ENCODE peak calls at places on chromosomes 1 and 21, in five cellular contexts. P, X, W, E and Q are unnamed samples. For H3K9me3, the result is how much of the 10 kb centered on the place peaks cover.

GRCh38 chr21:32316363-32317215 is 17.9 kb downstream of the MRAP start:
- DNase-seq in P (no peak), X (peak), W (no peak), E (no peak), Q (no peak)

GRCh38 chr1:70190180-70190579 is 15.2 kb downstream of the LRRC40 start:
- DNase-seq in P (no peak), X (no peak), W (no peak), E (no peak), Q (no peak)

GRCh38 chr21:17925900-17926299 is 106.7 kb upstream of the C21orf91 start:
- DNase-seq in P (peak), X (no peak), W (no peak), E (no peak), Q (peak)

GRCh38 chr1:48697066-48697707 is 79.5 kb downstream of the BEND5 start:
- DNase-seq in P (no peak), X (peak), W (peak), E (peak), Q (peak)

GRCh38 chr1:207224666-207225065 is 96.8 kb upstream of the CD55 start:
- DNase-seq in P (no peak), X (no peak), W (no peak), E (no peak), Q (no peak)

GRCh38 chr1:168843950-168844349 is 114.9 kb upstream of the DPT start:
- DNase-seq in P (no peak), X (no peak), W (no peak), E (no peak), Q (no peak)

GRCh38 chr1:34907487-34908090 is 21.9 kb downstream of the DLGAP3 start:
- DNase-seq in P (no peak), X (no peak), W (no peak), E (no peak), Q (no peak)

GRCh38 chr1:1001631-1002300 is 1.9 kb upstream of the HES4 start:
- DNase-seq in P (peak), X (peak), W (peak), E (peak), Q (peak)

GRCh38 chr1:24896176-24896575 is 33.9 kb downstream of the RUNX3 start:
- DNase-seq in P (no peak), X (peak), W (peak), E (no peak), Q (no peak)

GRCh38 chr1:156151093-156151688 is 2.2 kb upstream of the SEMA4A start:
- DNase-seq in P (peak), X (no peak), W (no peak), E (no peak), Q (no peak)

GRCh38 chr1:43256675-43257570 is 12.9 kb upstream of the TMEM125 start:
- DNase-seq in P (no peak), X (peak), W (peak), E (peak), Q (no peak)

GRCh38 chr21:39373634-39374033 is 24.7 kb upstream of the HMGN1 start:
- DNase-seq in P (peak), X (peak), W (no peak), E (no peak), Q (peak)

GRCh38 chr1:12619396-12620141 is 1.6 kb upstream of the DHRS3 start:
- DNase-seq in P (peak), X (peak), W (peak), E (peak), Q (peak)

GRCh38 chr1:2141025-2141424 is 53.5 kb downstream of the FAAP20 start:
- DNase-seq in P (no peak), X (no peak), W (no peak), E (no peak), Q (no peak)

GRCh38 chr1:67332653-67333529 is 25.2 kb downstream of the IL12RB2 start:
- DNase-seq in P (no peak), X (no peak), W (no peak), E (no peak), Q (no peak)

GRCh38 chr1:58814251-58815068 is 30.6 kb upstream of the JUN start:
- DNase-seq in P (peak), X (peak), W (peak), E (peak), Q (no peak)

GRCh38 chr1:55010887-55011217 is 12.1 kb downstream of the BSND start:
- DNase-seq in P (no peak), X (no peak), W (no peak), E (no peak), Q (no peak)

GRCh38 chr1:182339684-182340083 is 51.9 kb downstream of the GLUL start:
- DNase-seq in P (no peak), X (no peak), W (no peak), E (no peak), Q (peak)

GRCh38 chr21:38857152-38857825 is 51.6 kb downstream of the ETS2 start:
- DNase-seq in P (no peak), X (no peak), W (no peak), E (no peak), Q (no peak)

GRCh38 chr1:23593556-23594148 is 34.4 kb upstream of the ID3 start:
- DNase-seq in P (peak), X (no peak), W (no peak), E (peak), Q (no peak)

GRCh38 chr1:17233675-17234074 is 15.2 kb upstream of the PADI3 start:
- DNase-seq in P (peak), X (peak), W (peak), E (peak), Q (no peak)

GRCh38 chr1:156517746-156518145 is 17.2 kb upstream of the MEF2D start:
- DNase-seq in P (no peak), X (no peak), W (no peak), E (no peak), Q (no peak)

GRCh38 chr1:246219508-246220030 is 287.5 kb downstream of the SMYD3 start:
- DNase-seq in P (peak), X (no peak), W (no peak), E (no peak), Q (no peak)

GRCh38 chr1:109040627-109041613 is 982 bp downstream of the WDR47 start:
- DNase-seq in P (peak), X (no peak), W (peak), E (no peak), Q (peak)

GRCh38 chr21:22319435-22319834 is 1321.2 kb downstream of the NCAM2 start:
- DNase-seq in P (no peak), X (no peak), W (no peak), E (no peak), Q (no peak)
- H3K9me3 ChIP-seq in P (under half), X (under half), W (under half), E (under half), Q (under half)

DNA sequence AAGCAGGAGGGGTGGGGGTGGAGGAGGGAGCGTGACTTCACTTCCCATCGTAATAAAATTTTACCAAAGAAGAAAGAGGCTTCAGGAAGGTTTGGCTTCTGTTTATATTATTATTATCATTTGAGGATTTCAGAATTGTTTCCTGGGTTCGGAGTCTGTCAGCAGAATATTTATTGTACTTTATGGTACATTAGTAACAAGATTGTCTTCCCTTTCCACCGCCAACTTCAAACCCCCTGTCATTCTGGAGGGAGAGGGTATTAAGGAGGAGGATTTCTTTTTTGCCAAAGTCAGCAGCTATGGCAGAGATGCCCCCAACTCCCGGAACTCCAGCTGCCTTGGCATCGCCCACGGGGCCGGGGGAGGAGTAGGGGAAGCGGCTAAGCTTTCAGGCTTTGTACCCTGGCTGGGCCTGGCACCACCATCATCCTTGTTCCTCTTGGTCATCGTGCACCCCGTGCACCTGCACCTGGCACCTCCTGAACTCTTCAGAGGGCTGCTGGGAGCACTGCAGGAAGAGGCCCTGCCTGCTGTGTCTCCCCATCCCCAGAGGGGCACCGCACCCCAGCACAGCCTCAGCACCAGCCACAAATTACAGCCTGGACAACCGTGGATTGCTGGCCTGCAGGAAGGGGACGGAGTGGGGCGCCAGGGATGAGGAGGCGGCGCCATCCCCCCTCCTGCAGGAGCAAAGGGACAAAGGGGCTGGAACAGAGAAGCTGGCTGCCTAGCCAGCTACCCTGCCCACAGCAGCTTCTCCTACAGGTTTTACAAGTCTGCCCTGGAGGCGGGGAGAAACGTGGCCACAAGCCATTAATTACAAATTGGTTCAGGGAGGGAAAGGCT is 24.0 kb upstream of the PAX7 start:
- DNase-seq in P (no peak), X (no peak), W (no peak), E (no peak), Q (no peak)
- H3K4me3 ChIP-seq in P (no peak), X (no peak), W (no peak), E (no peak), Q (no peak)

DNA sequence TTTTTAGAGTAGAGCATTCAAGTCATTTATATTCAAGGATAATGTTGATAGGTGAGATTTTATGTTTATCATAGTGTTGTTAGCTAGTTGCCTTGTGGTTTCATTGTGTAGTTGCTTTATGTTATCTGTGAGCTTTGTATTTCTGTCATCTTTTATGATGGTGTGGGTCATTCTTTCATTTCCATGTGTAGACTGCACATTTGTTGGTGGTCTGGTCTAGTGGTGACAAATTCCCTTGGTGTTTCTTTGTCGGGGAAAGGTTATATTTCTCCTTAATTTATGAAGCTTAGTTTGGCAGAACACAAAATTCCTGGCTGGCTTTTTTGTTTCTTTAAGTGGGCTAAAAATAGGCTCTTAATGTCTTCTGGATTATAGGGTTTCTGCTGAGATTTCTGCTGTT is 347.2 kb upstream of the ADAMTS5 start:
- DNase-seq in P (peak), X (no peak), W (no peak), E (no peak), Q (no peak)
- H3K9me3 ChIP-seq in P (under half), X (under half), W (under half), E (under half), Q (under half)

DNA sequence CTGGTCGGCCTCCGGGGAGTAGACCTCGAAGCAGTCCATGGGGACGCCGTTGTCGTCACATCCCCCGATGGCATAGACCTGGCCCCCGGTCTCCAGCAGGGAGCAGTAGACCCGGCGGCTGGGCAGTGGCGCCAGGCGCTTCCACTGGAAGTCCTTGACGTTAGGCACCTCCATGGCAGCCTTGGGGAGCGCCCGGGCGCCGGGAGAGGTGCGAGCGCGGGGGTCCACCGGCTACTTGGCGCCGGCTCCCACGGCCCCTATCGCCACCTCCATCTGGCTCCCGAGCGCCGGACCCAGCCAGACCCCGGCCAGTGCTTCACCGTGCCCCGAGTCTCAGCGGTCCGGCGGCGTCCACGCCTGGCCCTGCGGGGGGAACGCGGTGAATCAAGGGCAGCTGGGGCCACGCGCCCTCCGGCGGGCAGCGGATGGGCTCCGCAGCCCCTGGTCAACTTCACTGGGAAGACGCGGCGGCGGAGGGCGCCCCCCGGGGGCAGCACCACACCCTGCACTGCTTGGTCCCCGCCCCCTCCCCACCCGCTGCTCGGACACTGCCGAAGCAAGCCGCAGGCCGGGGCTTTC is 13.2 kb downstream of the KLHDC8A start:
- DNase-seq in P (no peak), X (peak), W (no peak), E (no peak), Q (no peak)
- H3K4me3 ChIP-seq in P (no peak), X (no peak), W (peak), E (no peak), Q (no peak)